ENCODE peak calls at places on chromosomes 5 and 9, in seven cellular contexts. K is OCI-M1; L is AG08395; Z is KBM-7; B is naive thymus-derived CD8-positive, alpha-beta T cell; W is activated CD4-positive, CD25-positive, alpha-beta regulatory T cell treated with anti-CD3 and anti-CD28 coated beads, Interleukin-2, amount 50 U/mL, for 16 hours; Y is activated T-helper 1 cell treated with Interleukin-2 at 50 U/mL for 16 hours. V is an unnamed sample.

GRCh38 chr5:126464959-126465358 is 41.8 kb downstream of the GRAMD2B start:
- DNase-seq in Y (no peak), W (no peak), B (no peak), K (no peak), L (no peak), Z (no peak), V (peak; percentile 77)

GRCh38 chr5:56585973-56586740 is 229.2 kb upstream of the MAP3K1 start:
- DNase-seq in B (no peak), K (peak; percentile 54), W (no peak), Z (no peak), L (no peak), Y (no peak), V (no peak)

GRCh38 chr5:177442066-177442836 is 4.4 kb upstream of the PRR7 start:
- DNase-seq in W (no peak), K (no peak), Z (no peak), Y (no peak), L (no peak), B (peak; percentile 3), V (no peak)

GRCh38 chr5:139994234-139994633 is 48.9 kb downstream of the NRG2 start:
- DNase-seq in Y (no peak), L (no peak), K (no peak), Z (no peak), W (no peak), B (no peak), V (no peak)

GRCh38 chr5:119527346-119527745 is 75.0 kb downstream of the HSD17B4 start:
- DNase-seq in Y (no peak), W (no peak), L (no peak), Z (no peak), K (no peak), B (no peak), V (no peak)

GRCh38 chr5:158801286-158801685 is 298.4 kb downstream of the EBF1 start:
- DNase-seq in B (no peak), K (no peak), Z (no peak), W (no peak), Y (no peak), L (no peak), V (no peak)

GRCh38 chr9:105070176-105070575 is 142.2 kb upstream of the ABCA1 start:
- DNase-seq in Z (no peak), Y (no peak), L (no peak), B (no peak), W (no peak), K (no peak), V (no peak)

GRCh38 chr9:135243201-135244190 is 156.0 kb downstream of the OLFM1 start:
- DNase-seq in B (no peak), K (no peak), L (no peak), W (no peak), Z (no peak), Y (no peak), V (no peak)

GRCh38 chr5:159341914-159342313 is 11.6 kb upstream of the IL12B start:
- DNase-seq in L (peak; percentile 78), B (peak; percentile 28), Z (peak; percentile 92), Y (peak; percentile 25), W (peak; percentile 26), K (peak; percentile 95), V (peak; percentile 54)

GRCh38 chr5:100758306-100758705 is 144.8 kb downstream of the ST8SIA4 start:
- DNase-seq in K (no peak), B (no peak), W (no peak), Y (no peak), L (no peak), Z (no peak), V (no peak)

GRCh38 chr5:126422994-126423788 is at the start of gene GRAMD2B:
- DNase-seq in Y (peak; percentile 42), Z (peak; percentile 74), B (peak; percentile 79), L (peak; percentile 83), K (peak; percentile 76), W (peak; percentile 44), V (peak; percentile 92)

GRCh38 chr5:139648205-139649081 is at the start of gene CXXC5:
- DNase-seq in K (peak; percentile 90), L (peak; percentile 90), Y (no peak), W (no peak), B (peak; percentile 50), Z (peak; percentile 79), V (peak; percentile 85)

GRCh38 chr9:3527653-3527960 is 1.8 kb upstream of the RFX3 start:
- DNase-seq in Y (no peak), W (no peak), B (no peak), Z (peak; percentile 57), L (no peak), K (peak; percentile 100), V (no peak)

GRCh38 chr5:78467744-78468357 is 107.4 kb downstream of the SCAMP1 start:
- DNase-seq in Z (peak; percentile 44), K (peak; percentile 55), W (no peak), B (no peak), Y (no peak), L (peak; percentile 54), V (no peak)

GRCh38 chr5:149803153-149803552 is 73.0 kb downstream of the PPARGC1B start:
- DNase-seq in W (no peak), Y (no peak), L (no peak), B (no peak), Z (no peak), K (no peak), V (no peak)

GRCh38 chr9:128913048-128913900 is 7.5 kb upstream of the PHYHD1 start:
- DNase-seq in B (no peak), Z (no peak), K (no peak), W (no peak), L (peak; percentile 44), Y (no peak), V (no peak)

GRCh38 chr5:41695920-41696582 is 174.2 kb downstream of the OXCT1 start:
- DNase-seq in Y (no peak), L (no peak), K (peak; percentile 49), B (no peak), Z (peak; percentile 8), W (no peak), V (no peak)

GRCh38 chr9:101484046-101484445 is 48.5 kb upstream of the ALDOB start:
- DNase-seq in L (no peak), K (no peak), B (no peak), Y (no peak), Z (no peak), W (no peak), V (no peak)

GRCh38 chr5:7705261-7705660 is 145.7 kb downstream of the CFAP90 start:
- DNase-seq in W (no peak), B (no peak), Z (no peak), L (no peak), Y (no peak), K (no peak), V (no peak)

GRCh38 chr9:127629468-127630081 is 17.5 kb downstream of the STXBP1 start:
- DNase-seq in B (no peak), W (no peak), Y (no peak), L (no peak), K (no peak), Z (no peak), V (no peak)

GRCh38 chr5:115709585-115709984 is 83.7 kb upstream of the TMED7 start:
- DNase-seq in Y (no peak), K (no peak), L (no peak), Z (no peak), W (no peak), B (no peak), V (no peak)

GRCh38 chr9:123727332-123727731 is 202.6 kb downstream of the DENND1A start:
- DNase-seq in L (no peak), Z (no peak), Y (no peak), W (no peak), K (no peak), B (no peak), V (no peak)

GRCh38 chr5:134059758-134060495 is 54.6 kb upstream of the TCF7 start:
- DNase-seq in L (no peak), K (no peak), Y (no peak), Z (no peak), W (no peak), B (no peak), V (no peak)

GRCh38 chr9:124215956-124216355 is 41.8 kb upstream of the NEK6 start:
- DNase-seq in L (no peak), Z (no peak), Y (no peak), B (no peak), K (no peak), W (no peak), V (no peak)